ENCODE peak calls at places on chromosome 15, in eight cellular contexts. T is body of pancreas, I is GM12878, N is heart left ventricle, X is breast epithelium, H is ovary, E is testis, O is IMR-90. B is an unnamed sample.
A peak's percentile ranks its signal among the peaks of the same experiment; 100 is the strongest.

GRCh38 chr15:45631831-45632230 is 3.0 kb upstream of the SQOR start:
- DNase-seq in E (no peak), I (no peak), T (no peak), X (no peak), N (no peak), O (peak; percentile 45), H (no peak), B (no peak)

GRCh38 chr15:62896380-62896866 is 146.1 kb upstream of the TPM1 start:
- DNase-seq in H (no peak), X (no peak), O (no peak), E (no peak), T (no peak), N (no peak), I (no peak), B (no peak)

GRCh38 chr15:70569139-70569717 is 194.1 kb downstream of the UACA start:
- DNase-seq in E (no peak), H (no peak), T (peak; percentile 43), O (peak; percentile 71), I (no peak), X (no peak), N (no peak), B (no peak)

GRCh38 chr15:39291036-39291435 is 289.8 kb upstream of the THBS1 start:
- DNase-seq in O (no peak), T (no peak), H (no peak), I (no peak), X (no peak), E (no peak), N (no peak), B (no peak)

GRCh38 chr15:74573987-74574386 is 33.0 kb downstream of the ARID3B start:
- DNase-seq in O (peak; percentile 56), E (no peak), H (no peak), I (no peak), N (no peak), X (no peak), T (no peak), B (no peak)

GRCh38 chr15:37035349-37035748 is 65.0 kb downstream of the MEIS2 start:
- DNase-seq in X (no peak), H (no peak), T (no peak), E (no peak), O (peak; percentile 66), N (no peak), I (no peak), B (no peak)

GRCh38 chr15:45199136-45199810 is 11.5 kb upstream of the SHF start:
- DNase-seq in I (peak; percentile 34), O (no peak), H (no peak), T (peak; percentile 24), E (peak; percentile 49), N (no peak), X (no peak), B (peak; percentile 67)

GRCh38 chr15:70023064-70023768 is 74.5 kb downstream of the TLE3 start:
- DNase-seq in E (no peak), N (no peak), T (peak; percentile 39), X (no peak), O (peak; percentile 75), I (peak; percentile 74), H (no peak), B (peak; percentile 43)

GRCh38 chr15:39511000-39511914 is 69.6 kb upstream of the THBS1 start:
- DNase-seq in T (peak; percentile 44), N (peak; percentile 89), O (peak; percentile 93), E (peak; percentile 26), I (no peak), X (no peak), H (peak; percentile 63), B (no peak)

GRCh38 chr15:70605606-70606410 is 157.6 kb downstream of the UACA start:
- DNase-seq in I (no peak), X (no peak), T (peak; percentile 90), E (peak; percentile 76), N (peak; percentile 88), H (peak; percentile 89), O (peak; percentile 84), B (no peak)

GRCh38 chr15:90660195-90660995 is 56.8 kb upstream of the BLM start:
- DNase-seq in H (no peak), T (peak; percentile 78), E (peak; percentile 42), I (peak; percentile 86), X (peak; percentile 60), N (peak; percentile 83), O (peak; percentile 91), B (no peak)

DNA sequence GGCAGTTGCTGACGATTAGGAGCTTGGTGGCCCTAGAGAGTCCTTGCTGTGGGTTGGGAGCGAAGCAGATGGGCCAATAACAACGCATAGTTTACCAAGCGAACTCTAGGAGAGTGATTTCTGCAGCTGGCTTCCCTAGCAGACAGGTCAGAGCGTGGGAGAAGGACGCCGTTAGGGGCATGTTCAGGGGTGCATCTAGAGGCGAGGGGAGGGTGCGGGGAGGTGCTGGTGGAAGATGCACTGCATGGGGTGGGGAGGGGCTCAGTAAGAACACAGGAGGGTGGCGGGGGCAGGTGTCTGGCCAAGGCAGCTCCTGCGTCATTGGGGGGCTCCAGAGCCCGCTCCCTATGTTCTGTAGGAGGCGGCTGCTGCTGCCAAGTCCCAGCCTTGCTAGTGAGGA is 8.9 kb downstream of the APBA2 start:
- DNase-seq in X (no peak), E (no peak), I (no peak), H (no peak), N (no peak), O (no peak), T (no peak), B (no peak)
- H3K4me1 ChIP-seq in X (no peaks in the 10 kb centered on the region), E (no peaks in the 10 kb centered on the region), I (no peaks in the 10 kb centered on the region), H (no peaks in the 10 kb centered on the region), N (no peaks in the 10 kb centered on the region), O (peaks cover 14% of the 10 kb centered on the region), T (peaks cover 8% of the 10 kb centered on the region), B (no peaks in the 10 kb centered on the region)

GRCh38 chr15:100729461-100729860 is 127.1 kb downstream of the ASB7 start:
- DNase-seq in T (no peak), N (no peak), H (no peak), X (no peak), I (no peak), O (no peak), E (no peak), B (no peak)

GRCh38 chr15:100731259-100732156 is 129.1 kb downstream of the ASB7 start:
- DNase-seq in O (peak; percentile 36), T (no peak), X (peak; percentile 20), E (no peak), H (no peak), I (no peak), N (no peak), B (no peak)

GRCh38 chr15:100728371-100729201 is 126.2 kb downstream of the ASB7 start:
- DNase-seq in H (no peak), I (no peak), O (no peak), E (no peak), T (no peak), X (peak; percentile 47), N (no peak), B (no peak)

GRCh38 chr15:100730655-100731240 is 128.4 kb downstream of the ASB7 start:
- DNase-seq in E (no peak), O (no peak), H (no peak), N (no peak), T (no peak), X (peak; percentile 45), I (no peak), B (no peak)

DNA sequence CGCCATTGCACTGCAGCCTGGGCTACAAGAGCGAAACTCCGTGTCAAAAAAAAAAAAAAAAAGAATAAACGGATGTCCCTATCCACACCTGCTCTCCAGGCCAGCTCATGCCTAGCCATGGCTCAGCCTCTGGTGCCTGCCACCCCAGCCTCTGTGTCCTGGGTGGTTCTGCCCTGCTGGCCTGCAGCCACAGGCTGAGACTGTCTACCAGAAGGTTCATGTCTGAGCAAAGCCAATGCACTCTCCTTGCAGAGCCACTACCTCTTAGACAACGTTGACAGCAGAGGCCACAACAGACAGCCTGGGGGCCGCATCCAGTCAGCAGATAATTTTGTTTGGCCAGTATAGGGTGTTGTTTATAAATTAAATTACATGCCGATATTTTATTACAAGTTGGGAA is 127.7 kb downstream of the ASB7 start:
- DNase-seq in N (no peak), X (peak; percentile 34), E (no peak), H (no peak), T (no peak), I (no peak), O (no peak), B (no peak)
- TF ChIP-seq POLR2A in N (no peak), X (no peak), E (no peak), H (no peak), T (no peak), I (no peak), O (no peak), B (no peak)

DNA sequence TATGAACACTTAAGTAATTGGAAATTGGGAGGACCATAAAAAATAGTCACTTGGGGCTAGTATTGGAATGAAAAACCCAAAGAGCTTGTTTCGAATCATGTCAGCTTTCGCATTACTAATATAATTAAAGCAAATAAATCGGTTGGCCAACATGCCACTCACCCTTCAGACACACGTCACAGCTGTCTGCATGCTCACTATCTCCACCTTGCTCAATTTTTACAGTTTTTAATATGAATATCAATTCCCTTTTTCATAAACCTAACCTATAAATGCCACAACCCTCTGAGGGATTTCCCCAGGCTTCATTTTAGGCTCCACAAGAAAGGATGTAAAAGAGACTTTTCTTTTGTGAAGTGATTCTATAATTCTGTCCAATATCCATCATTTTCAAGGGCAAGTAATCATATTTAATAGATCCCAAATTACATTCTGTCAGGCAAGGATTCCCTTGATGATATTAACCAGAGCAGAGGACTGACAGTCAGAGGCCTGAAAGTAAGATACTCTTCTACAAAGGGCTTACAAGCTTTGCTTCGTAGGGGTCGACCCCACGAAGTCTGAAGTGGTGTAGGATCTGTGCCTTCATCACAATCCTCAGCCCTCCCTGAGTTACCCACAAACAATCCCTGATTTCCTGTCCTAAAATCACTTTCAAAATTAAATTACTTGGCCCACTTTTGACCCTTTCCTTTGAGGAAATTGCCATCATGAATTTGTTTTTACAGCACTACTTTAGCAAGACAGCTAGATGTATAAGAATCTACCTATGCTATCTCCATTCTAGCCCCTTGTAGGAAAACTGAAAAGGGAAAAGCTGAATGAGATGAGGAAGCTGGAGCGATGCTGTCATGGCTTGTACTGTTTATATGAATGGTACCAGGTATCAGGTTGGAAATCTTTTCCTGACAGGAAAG is 44.5 kb downstream of the NANOGP8 start:
- DNase-seq in N (no peak), E (no peak), H (no peak), I (no peak), X (no peak), O (no peak), T (no peak), B (no peak)
- H3K9me3 ChIP-seq in N (no peaks in the 10 kb centered on the region), E (no peaks in the 10 kb centered on the region), H (no peaks in the 10 kb centered on the region), I (no peaks in the 10 kb centered on the region), X (no peaks in the 10 kb centered on the region), O (no peaks in the 10 kb centered on the region), T (no peaks in the 10 kb centered on the region), B (no peaks in the 10 kb centered on the region)

GRCh38 chr15:40558952-40559742 is 5.7 kb downstream of the CCDC32 start:
- DNase-seq in H (no peak), T (no peak), N (no peak), E (no peak), I (no peak), X (no peak), O (no peak), B (no peak)

GRCh38 chr15:40549894-40550293 is 14.9 kb downstream of the CCDC32 start:
- DNase-seq in I (no peak), E (peak; percentile 34), N (peak; percentile 95), T (no peak), X (peak; percentile 55), H (no peak), O (no peak), B (no peak)

GRCh38 chr15:40555876-40556275 is 9.0 kb downstream of the CCDC32 start:
- DNase-seq in N (no peak), O (no peak), T (no peak), X (no peak), H (no peak), E (no peak), I (no peak), B (no peak)

GRCh38 chr15:40550381-40551037 is 14.3 kb downstream of the CCDC32 start:
- DNase-seq in T (no peak), H (no peak), E (no peak), O (no peak), I (peak; percentile 94), X (no peak), N (no peak), B (no peak)

GRCh38 chr15:40554164-40554530 is 10.7 kb downstream of the CCDC32 start:
- DNase-seq in N (no peak), T (no peak), X (no peak), I (no peak), H (no peak), O (no peak), E (no peak), B (no peak)
- H3K4me1 ChIP-seq in N (peaks cover 12% of the 10 kb centered on the region), T (peaks cover 16% of the 10 kb centered on the region), X (no peaks in the 10 kb centered on the region), I (peaks cover 77% of the 10 kb centered on the region), H (no peaks in the 10 kb centered on the region), O (no peaks in the 10 kb centered on the region), E (no peaks in the 10 kb centered on the region), B (peaks cover 7% of the 10 kb centered on the region)

B was measured in Peyer's patch.